ENCODE peak calls at places on chromosome 21, in ten cellular contexts. One of them, this sample, is unnamed.

GRCh38 chr21:15754640-15755039 is 24.9 kb downstream of the USP25 start:
- DNase-seq in activated CD4-positive, alpha-beta T cell treated with anti-CD3 and anti-CD28 coated beads for 24 hours: no peak
- DNase-seq in stimulated activated CD4-positive, alpha-beta T cell treated with anti-CD3 and anti-CD28 coated beads, TNF-alpha, amount 100 ng/mL, for 1 hour: no peak
- DNase-seq in HuH-7: no peak
- DNase-seq in mucosa of gallbladder: no peak
- DNase-seq in adipocyte: peak
- DNase-seq in dorsolateral prefrontal cortex: no peak
- DNase-seq in COR-L47: no peak
- DNase-seq in HAP-1: no peak
- DNase-seq in cardiac muscle cell: peak
- DNase-seq in this sample: no peak

GRCh38 chr21:25421327-25422028 is 185.8 kb downstream of the MRPL39 start:
- DNase-seq in mucosa of gallbladder: no peak
- DNase-seq in adipocyte: peak
- DNase-seq in HAP-1: peak
- DNase-seq in HuH-7: peak
- DNase-seq in dorsolateral prefrontal cortex: no peak
- DNase-seq in cardiac muscle cell: peak
- DNase-seq in COR-L47: peak
- DNase-seq in stimulated activated CD4-positive, alpha-beta T cell treated with anti-CD3 and anti-CD28 coated beads, TNF-alpha, amount 100 ng/mL, for 1 hour: peak
- DNase-seq in activated CD4-positive, alpha-beta T cell treated with anti-CD3 and anti-CD28 coated beads for 24 hours: peak
- DNase-seq in this sample: no peak

GRCh38 chr21:42157606-42158310 is 61.2 kb upstream of the ABCG1 start:
- DNase-seq in HuH-7: no peak
- DNase-seq in stimulated activated CD4-positive, alpha-beta T cell treated with anti-CD3 and anti-CD28 coated beads, TNF-alpha, amount 100 ng/mL, for 1 hour: no peak
- DNase-seq in dorsolateral prefrontal cortex: no peak
- DNase-seq in cardiac muscle cell: no peak
- DNase-seq in adipocyte: no peak
- DNase-seq in HAP-1: no peak
- DNase-seq in COR-L47: no peak
- DNase-seq in mucosa of gallbladder: no peak
- DNase-seq in activated CD4-positive, alpha-beta T cell treated with anti-CD3 and anti-CD28 coated beads for 24 hours: no peak
- DNase-seq in this sample: no peak

GRCh38 chr21:44093761-44094160 is 13.4 kb upstream of the PWP2 start:
- DNase-seq in HAP-1: no peak
- DNase-seq in adipocyte: no peak
- DNase-seq in stimulated activated CD4-positive, alpha-beta T cell treated with anti-CD3 and anti-CD28 coated beads, TNF-alpha, amount 100 ng/mL, for 1 hour: no peak
- DNase-seq in activated CD4-positive, alpha-beta T cell treated with anti-CD3 and anti-CD28 coated beads for 24 hours: no peak
- DNase-seq in cardiac muscle cell: no peak
- DNase-seq in COR-L47: no peak
- DNase-seq in HuH-7: no peak
- DNase-seq in dorsolateral prefrontal cortex: no peak
- DNase-seq in mucosa of gallbladder: peak
- DNase-seq in this sample: no peak

GRCh38 chr21:38913120-38913975 is 107.6 kb downstream of the ETS2 start:
- DNase-seq in HuH-7: peak
- DNase-seq in adipocyte: peak
- DNase-seq in stimulated activated CD4-positive, alpha-beta T cell treated with anti-CD3 and anti-CD28 coated beads, TNF-alpha, amount 100 ng/mL, for 1 hour: no peak
- DNase-seq in activated CD4-positive, alpha-beta T cell treated with anti-CD3 and anti-CD28 coated beads for 24 hours: no peak
- DNase-seq in cardiac muscle cell: peak
- DNase-seq in dorsolateral prefrontal cortex: no peak
- DNase-seq in HAP-1: no peak
- DNase-seq in COR-L47: peak
- DNase-seq in mucosa of gallbladder: peak
- DNase-seq in this sample: no peak

GRCh38 chr21:43287111-43287973 is 118.5 kb downstream of the CRYAA start:
- DNase-seq in activated CD4-positive, alpha-beta T cell treated with anti-CD3 and anti-CD28 coated beads for 24 hours: no peak
- DNase-seq in dorsolateral prefrontal cortex: no peak
- DNase-seq in HuH-7: no peak
- DNase-seq in COR-L47: no peak
- DNase-seq in stimulated activated CD4-positive, alpha-beta T cell treated with anti-CD3 and anti-CD28 coated beads, TNF-alpha, amount 100 ng/mL, for 1 hour: no peak
- DNase-seq in adipocyte: no peak
- DNase-seq in mucosa of gallbladder: peak
- DNase-seq in HAP-1: no peak
- DNase-seq in cardiac muscle cell: no peak
- DNase-seq in this sample: no peak

GRCh38 chr21:45460011-45460565 is 55.1 kb downstream of the COL18A1 start:
- DNase-seq in COR-L47: no peak
- DNase-seq in HuH-7: no peak
- DNase-seq in adipocyte: no peak
- DNase-seq in mucosa of gallbladder: no peak
- DNase-seq in activated CD4-positive, alpha-beta T cell treated with anti-CD3 and anti-CD28 coated beads for 24 hours: no peak
- DNase-seq in HAP-1: no peak
- DNase-seq in cardiac muscle cell: no peak
- DNase-seq in dorsolateral prefrontal cortex: no peak
- DNase-seq in stimulated activated CD4-positive, alpha-beta T cell treated with anti-CD3 and anti-CD28 coated beads, TNF-alpha, amount 100 ng/mL, for 1 hour: no peak
- DNase-seq in this sample: no peak

GRCh38 chr21:42685036-42685435 is 31.6 kb downstream of the PDE9A start:
- DNase-seq in dorsolateral prefrontal cortex: peak
- DNase-seq in cardiac muscle cell: no peak
- DNase-seq in COR-L47: no peak
- DNase-seq in adipocyte: no peak
- DNase-seq in HuH-7: no peak
- DNase-seq in HAP-1: no peak
- DNase-seq in stimulated activated CD4-positive, alpha-beta T cell treated with anti-CD3 and anti-CD28 coated beads, TNF-alpha, amount 100 ng/mL, for 1 hour: no peak
- DNase-seq in activated CD4-positive, alpha-beta T cell treated with anti-CD3 and anti-CD28 coated beads for 24 hours: no peak
- DNase-seq in mucosa of gallbladder: no peak
- DNase-seq in this sample: no peak

GRCh38 chr21:36800734-36801133 is 101.8 kb downstream of the SIM2 start:
- DNase-seq in HuH-7: no peak
- DNase-seq in cardiac muscle cell: no peak
- DNase-seq in adipocyte: no peak
- DNase-seq in activated CD4-positive, alpha-beta T cell treated with anti-CD3 and anti-CD28 coated beads for 24 hours: no peak
- DNase-seq in stimulated activated CD4-positive, alpha-beta T cell treated with anti-CD3 and anti-CD28 coated beads, TNF-alpha, amount 100 ng/mL, for 1 hour: no peak
- DNase-seq in mucosa of gallbladder: no peak
- DNase-seq in HAP-1: no peak
- DNase-seq in dorsolateral prefrontal cortex: no peak
- DNase-seq in COR-L47: no peak
- DNase-seq in this sample: no peak

GRCh38 chr21:26280715-26281310 is 110.2 kb upstream of the APP start:
- DNase-seq in HAP-1: no peak
- DNase-seq in dorsolateral prefrontal cortex: no peak
- DNase-seq in COR-L47: no peak
- DNase-seq in cardiac muscle cell: no peak
- DNase-seq in HuH-7: no peak
- DNase-seq in mucosa of gallbladder: no peak
- DNase-seq in adipocyte: peak
- DNase-seq in stimulated activated CD4-positive, alpha-beta T cell treated with anti-CD3 and anti-CD28 coated beads, TNF-alpha, amount 100 ng/mL, for 1 hour: no peak
- DNase-seq in activated CD4-positive, alpha-beta T cell treated with anti-CD3 and anti-CD28 coated beads for 24 hours: no peak
- DNase-seq in this sample: no peak

GRCh38 chr21:16741228-16741665 is 771.6 kb upstream of the CXADR start:
- DNase-seq in COR-L47: no peak
- DNase-seq in mucosa of gallbladder: no peak
- DNase-seq in cardiac muscle cell: peak
- DNase-seq in dorsolateral prefrontal cortex: peak
- DNase-seq in HAP-1: no peak
- DNase-seq in adipocyte: no peak
- DNase-seq in stimulated activated CD4-positive, alpha-beta T cell treated with anti-CD3 and anti-CD28 coated beads, TNF-alpha, amount 100 ng/mL, for 1 hour: no peak
- DNase-seq in activated CD4-positive, alpha-beta T cell treated with anti-CD3 and anti-CD28 coated beads for 24 hours: no peak
- DNase-seq in HuH-7: no peak
- DNase-seq in this sample: no peak

GRCh38 chr21:25682382-25682781 is 43.3 kb downstream of the JAM2 start:
- DNase-seq in cardiac muscle cell: no peak
- DNase-seq in mucosa of gallbladder: no peak
- DNase-seq in HuH-7: no peak
- DNase-seq in dorsolateral prefrontal cortex: no peak
- DNase-seq in stimulated activated CD4-positive, alpha-beta T cell treated with anti-CD3 and anti-CD28 coated beads, TNF-alpha, amount 100 ng/mL, for 1 hour: no peak
- DNase-seq in HAP-1: no peak
- DNase-seq in adipocyte: no peak
- DNase-seq in COR-L47: no peak
- DNase-seq in activated CD4-positive, alpha-beta T cell treated with anti-CD3 and anti-CD28 coated beads for 24 hours: no peak
- DNase-seq in this sample: no peak

GRCh38 chr21:43937898-43938309 is 72.9 kb downstream of the AGPAT3 start:
- DNase-seq in dorsolateral prefrontal cortex: no peak
- DNase-seq in cardiac muscle cell: no peak
- DNase-seq in HuH-7: no peak
- DNase-seq in adipocyte: no peak
- DNase-seq in mucosa of gallbladder: no peak
- DNase-seq in HAP-1: no peak
- DNase-seq in activated CD4-positive, alpha-beta T cell treated with anti-CD3 and anti-CD28 coated beads for 24 hours: no peak
- DNase-seq in stimulated activated CD4-positive, alpha-beta T cell treated with anti-CD3 and anti-CD28 coated beads, TNF-alpha, amount 100 ng/mL, for 1 hour: no peak
- DNase-seq in COR-L47: no peak
- DNase-seq in this sample: no peak

GRCh38 chr21:30199989-30200388 is 15.9 kb downstream of the CLDN8 start:
- DNase-seq in HAP-1: no peak
- DNase-seq in adipocyte: no peak
- DNase-seq in mucosa of gallbladder: no peak
- DNase-seq in stimulated activated CD4-positive, alpha-beta T cell treated with anti-CD3 and anti-CD28 coated beads, TNF-alpha, amount 100 ng/mL, for 1 hour: no peak
- DNase-seq in cardiac muscle cell: no peak
- DNase-seq in activated CD4-positive, alpha-beta T cell treated with anti-CD3 and anti-CD28 coated beads for 24 hours: no peak
- DNase-seq in COR-L47: no peak
- DNase-seq in HuH-7: no peak
- DNase-seq in dorsolateral prefrontal cortex: no peak
- DNase-seq in this sample: no peak

GRCh38 chr21:34526618-34527290 is 14.7 kb upstream of the KCNE1 start:
- DNase-seq in dorsolateral prefrontal cortex: no peak
- DNase-seq in stimulated activated CD4-positive, alpha-beta T cell treated with anti-CD3 and anti-CD28 coated beads, TNF-alpha, amount 100 ng/mL, for 1 hour: no peak
- DNase-seq in HuH-7: peak
- DNase-seq in activated CD4-positive, alpha-beta T cell treated with anti-CD3 and anti-CD28 coated beads for 24 hours: peak
- DNase-seq in cardiac muscle cell: peak
- DNase-seq in adipocyte: peak
- DNase-seq in COR-L47: no peak
- DNase-seq in mucosa of gallbladder: peak
- DNase-seq in HAP-1: peak
- DNase-seq in this sample: no peak

GRCh38 chr21:37587203-37587602 is 220.6 kb downstream of the DYRK1A start:
- DNase-seq in stimulated activated CD4-positive, alpha-beta T cell treated with anti-CD3 and anti-CD28 coated beads, TNF-alpha, amount 100 ng/mL, for 1 hour: no peak
- DNase-seq in cardiac muscle cell: no peak
- DNase-seq in activated CD4-positive, alpha-beta T cell treated with anti-CD3 and anti-CD28 coated beads for 24 hours: no peak
- DNase-seq in COR-L47: no peak
- DNase-seq in adipocyte: no peak
- DNase-seq in HAP-1: no peak
- DNase-seq in HuH-7: no peak
- DNase-seq in mucosa of gallbladder: no peak
- DNase-seq in dorsolateral prefrontal cortex: no peak
- DNase-seq in this sample: no peak

GRCh38 chr21:45747233-45747766 is 103.8 kb downstream of the PCBP3 start:
- DNase-seq in dorsolateral prefrontal cortex: no peak
- DNase-seq in HuH-7: no peak
- DNase-seq in COR-L47: no peak
- DNase-seq in HAP-1: no peak
- DNase-seq in mucosa of gallbladder: no peak
- DNase-seq in adipocyte: no peak
- DNase-seq in cardiac muscle cell: no peak
- DNase-seq in activated CD4-positive, alpha-beta T cell treated with anti-CD3 and anti-CD28 coated beads for 24 hours: no peak
- DNase-seq in stimulated activated CD4-positive, alpha-beta T cell treated with anti-CD3 and anti-CD28 coated beads, TNF-alpha, amount 100 ng/mL, for 1 hour: no peak
- DNase-seq in this sample: no peak

GRCh38 chr21:42232176-42232825 is 13.4 kb downstream of the ABCG1 start:
- DNase-seq in dorsolateral prefrontal cortex: no peak
- DNase-seq in COR-L47: no peak
- DNase-seq in adipocyte: no peak
- DNase-seq in activated CD4-positive, alpha-beta T cell treated with anti-CD3 and anti-CD28 coated beads for 24 hours: no peak
- DNase-seq in mucosa of gallbladder: no peak
- DNase-seq in HAP-1: no peak
- DNase-seq in stimulated activated CD4-positive, alpha-beta T cell treated with anti-CD3 and anti-CD28 coated beads, TNF-alpha, amount 100 ng/mL, for 1 hour: no peak
- DNase-seq in HuH-7: no peak
- DNase-seq in cardiac muscle cell: no peak
- DNase-seq in this sample: no peak

GRCh38 chr21:42291751-42292562 is 23.3 kb downstream of the TFF3 start:
- DNase-seq in cardiac muscle cell: no peak
- DNase-seq in dorsolateral prefrontal cortex: no peak
- DNase-seq in COR-L47: no peak
- DNase-seq in adipocyte: no peak
- DNase-seq in stimulated activated CD4-positive, alpha-beta T cell treated with anti-CD3 and anti-CD28 coated beads, TNF-alpha, amount 100 ng/mL, for 1 hour: no peak
- DNase-seq in mucosa of gallbladder: no peak
- DNase-seq in activated CD4-positive, alpha-beta T cell treated with anti-CD3 and anti-CD28 coated beads for 24 hours: no peak
- DNase-seq in HuH-7: no peak
- DNase-seq in HAP-1: no peak
- DNase-seq in this sample: no peak

GRCh38 chr21:22898061-22898460 is 1899.9 kb downstream of the NCAM2 start:
- DNase-seq in COR-L47: no peak
- DNase-seq in HuH-7: no peak
- DNase-seq in adipocyte: no peak
- DNase-seq in stimulated activated CD4-positive, alpha-beta T cell treated with anti-CD3 and anti-CD28 coated beads, TNF-alpha, amount 100 ng/mL, for 1 hour: no peak
- DNase-seq in HAP-1: no peak
- DNase-seq in dorsolateral prefrontal cortex: no peak
- DNase-seq in cardiac muscle cell: no peak
- DNase-seq in mucosa of gallbladder: no peak
- DNase-seq in activated CD4-positive, alpha-beta T cell treated with anti-CD3 and anti-CD28 coated beads for 24 hours: no peak
- DNase-seq in this sample: no peak

GRCh38 chr21:45304161-45304830 is 16.6 kb upstream of the POFUT2 start:
- DNase-seq in HuH-7: no peak
- DNase-seq in HAP-1: no peak
- DNase-seq in cardiac muscle cell: no peak
- DNase-seq in adipocyte: no peak
- DNase-seq in COR-L47: no peak
- DNase-seq in dorsolateral prefrontal cortex: no peak
- DNase-seq in mucosa of gallbladder: no peak
- DNase-seq in activated CD4-positive, alpha-beta T cell treated with anti-CD3 and anti-CD28 coated beads for 24 hours: no peak
- DNase-seq in stimulated activated CD4-positive, alpha-beta T cell treated with anti-CD3 and anti-CD28 coated beads, TNF-alpha, amount 100 ng/mL, for 1 hour: no peak
- DNase-seq in this sample: no peak

GRCh38 chr21:31235671-31236450 is 108.2 kb downstream of the TIAM1 start:
- DNase-seq in COR-L47: no peak
- DNase-seq in HAP-1: no peak
- DNase-seq in stimulated activated CD4-positive, alpha-beta T cell treated with anti-CD3 and anti-CD28 coated beads, TNF-alpha, amount 100 ng/mL, for 1 hour: no peak
- DNase-seq in HuH-7: no peak
- DNase-seq in adipocyte: no peak
- DNase-seq in cardiac muscle cell: peak
- DNase-seq in activated CD4-positive, alpha-beta T cell treated with anti-CD3 and anti-CD28 coated beads for 24 hours: no peak
- DNase-seq in mucosa of gallbladder: no peak
- DNase-seq in dorsolateral prefrontal cortex: no peak
- DNase-seq in this sample: no peak

GRCh38 chr21:42794551-42794950 is 84.8 kb downstream of the WDR4 start:
- DNase-seq in mucosa of gallbladder: no peak
- DNase-seq in adipocyte: no peak
- DNase-seq in HAP-1: no peak
- DNase-seq in COR-L47: no peak
- DNase-seq in HuH-7: no peak
- DNase-seq in dorsolateral prefrontal cortex: no peak
- DNase-seq in stimulated activated CD4-positive, alpha-beta T cell treated with anti-CD3 and anti-CD28 coated beads, TNF-alpha, amount 100 ng/mL, for 1 hour: no peak
- DNase-seq in cardiac muscle cell: no peak
- DNase-seq in activated CD4-positive, alpha-beta T cell treated with anti-CD3 and anti-CD28 coated beads for 24 hours: no peak
- DNase-seq in this sample: no peak

GRCh38 chr21:45404726-45405270 is at the start of gene COL18A1:
- DNase-seq in mucosa of gallbladder: peak
- DNase-seq in adipocyte: peak
- DNase-seq in stimulated activated CD4-positive, alpha-beta T cell treated with anti-CD3 and anti-CD28 coated beads, TNF-alpha, amount 100 ng/mL, for 1 hour: peak
- DNase-seq in cardiac muscle cell: peak
- DNase-seq in COR-L47: peak
- DNase-seq in HAP-1: peak
- DNase-seq in HuH-7: peak
- DNase-seq in activated CD4-positive, alpha-beta T cell treated with anti-CD3 and anti-CD28 coated beads for 24 hours: peak
- DNase-seq in dorsolateral prefrontal cortex: no peak
- DNase-seq in this sample: peak

GRCh38 chr21:15053531-15053930 is 11.3 kb downstream of the NRIP1 start:
- DNase-seq in HAP-1: no peak
- DNase-seq in dorsolateral prefrontal cortex: no peak
- DNase-seq in adipocyte: no peak
- DNase-seq in HuH-7: no peak
- DNase-seq in activated CD4-positive, alpha-beta T cell treated with anti-CD3 and anti-CD28 coated beads for 24 hours: no peak
- DNase-seq in stimulated activated CD4-positive, alpha-beta T cell treated with anti-CD3 and anti-CD28 coated beads, TNF-alpha, amount 100 ng/mL, for 1 hour: no peak
- DNase-seq in COR-L47: no peak
- DNase-seq in cardiac muscle cell: no peak
- DNase-seq in mucosa of gallbladder: no peak
- DNase-seq in this sample: no peak

GRCh38 chr21:31921079-31921478 is 48.3 kb downstream of the HUNK start:
- DNase-seq in HAP-1: no peak
- DNase-seq in dorsolateral prefrontal cortex: no peak
- DNase-seq in COR-L47: no peak
- DNase-seq in cardiac muscle cell: no peak
- DNase-seq in adipocyte: no peak
- DNase-seq in mucosa of gallbladder: no peak
- DNase-seq in activated CD4-positive, alpha-beta T cell treated with anti-CD3 and anti-CD28 coated beads for 24 hours: no peak
- DNase-seq in HuH-7: no peak
- DNase-seq in stimulated activated CD4-positive, alpha-beta T cell treated with anti-CD3 and anti-CD28 coated beads, TNF-alpha, amount 100 ng/mL, for 1 hour: no peak
- DNase-seq in this sample: no peak

GRCh38 chr21:46661211-46661625 is 25.7 kb downstream of the PRMT2 start:
- DNase-seq in dorsolateral prefrontal cortex: peak
- DNase-seq in activated CD4-positive, alpha-beta T cell treated with anti-CD3 and anti-CD28 coated beads for 24 hours: no peak
- DNase-seq in COR-L47: no peak
- DNase-seq in cardiac muscle cell: peak
- DNase-seq in HAP-1: no peak
- DNase-seq in adipocyte: peak
- DNase-seq in stimulated activated CD4-positive, alpha-beta T cell treated with anti-CD3 and anti-CD28 coated beads, TNF-alpha, amount 100 ng/mL, for 1 hour: peak
- DNase-seq in HuH-7: no peak
- DNase-seq in mucosa of gallbladder: peak
- DNase-seq in this sample: peak

GRCh38 chr21:31872452-31873274 is at the start of gene HUNK:
- DNase-seq in mucosa of gallbladder: no peak
- DNase-seq in COR-L47: peak
- DNase-seq in adipocyte: peak
- DNase-seq in HAP-1: peak
- DNase-seq in cardiac muscle cell: peak
- DNase-seq in activated CD4-positive, alpha-beta T cell treated with anti-CD3 and anti-CD28 coated beads for 24 hours: peak
- DNase-seq in HuH-7: peak
- DNase-seq in dorsolateral prefrontal cortex: peak
- DNase-seq in stimulated activated CD4-positive, alpha-beta T cell treated with anti-CD3 and anti-CD28 coated beads, TNF-alpha, amount 100 ng/mL, for 1 hour: no peak
- DNase-seq in this sample: peak

This sample was measured in D721Med.